ENCODE peak calls at places on chromosomes 7 and 10, in five cellular contexts. W is IMR-90, F is HFF-Myc, V is neural progenitor cell, P is GM06990. C is an unnamed sample.

GRCh38 chr7:116876664-116877442 is 14.5 kb downstream of the CAPZA2 start:
- DNase-seq in W (peak), F (no peak), V (peak), P (no peak), C (no peak)

GRCh38 chr10:62076872-62077271 is 175.4 kb downstream of the ARID5B start:
- DNase-seq in W (peak), F (no peak), V (no peak), P (no peak), C (no peak)

GRCh38 chr10:103859161-103860141 is 4.1 kb upstream of the SH3PXD2A start:
- DNase-seq in W (peak), F (peak), V (peak), P (no peak), C (peak)

GRCh38 chr7:92823042-92823441 is 13.3 kb downstream of the CDK6 start:
- DNase-seq in W (no peak), F (no peak), V (no peak), P (no peak), C (no peak)

GRCh38 chr10:19922236-19922963 is 106.2 kb downstream of the PLXDC2 start:
- DNase-seq in W (peak), F (no peak), V (no peak), P (no peak), C (no peak)

GRCh38 chr7:122013070-122013469 is 131.0 kb downstream of the AASS start:
- DNase-seq in W (no peak), F (no peak), V (no peak), P (no peak), C (no peak)

GRCh38 chr7:74056096-74056915 is 27.3 kb upstream of the LIMK1 start:
- DNase-seq in W (no peak), F (no peak), V (no peak), P (no peak), C (no peak)

GRCh38 chr7:110156511-110156910 is 934.4 kb upstream of the LRRN3 start:
- DNase-seq in W (no peak), F (no peak), V (no peak), P (no peak), C (no peak)

GRCh38 chr10:89476676-89477075 is 58.7 kb downstream of the SLC16A12 start:
- DNase-seq in W (peak), F (no peak), V (no peak), P (no peak), C (no peak)

GRCh38 chr10:86261470-86261869 is 105.1 kb downstream of the GRID1 start:
- DNase-seq in W (no peak), F (no peak), V (no peak), P (no peak), C (no peak)

GRCh38 chr10:86262671-86263165 is 103.9 kb downstream of the GRID1 start:
- DNase-seq in W (no peak), F (no peak), V (peak), P (no peak), C (peak)

GRCh38 chr10:86263209-86263608 is 103.4 kb downstream of the GRID1 start:
- DNase-seq in W (no peak), F (no peak), V (no peak), P (no peak), C (peak)

GRCh38 chr10:86260564-86260963 is 106.0 kb downstream of the GRID1 start:
- DNase-seq in W (no peak), F (no peak), V (no peak), P (no peak), C (no peak)

DNA sequence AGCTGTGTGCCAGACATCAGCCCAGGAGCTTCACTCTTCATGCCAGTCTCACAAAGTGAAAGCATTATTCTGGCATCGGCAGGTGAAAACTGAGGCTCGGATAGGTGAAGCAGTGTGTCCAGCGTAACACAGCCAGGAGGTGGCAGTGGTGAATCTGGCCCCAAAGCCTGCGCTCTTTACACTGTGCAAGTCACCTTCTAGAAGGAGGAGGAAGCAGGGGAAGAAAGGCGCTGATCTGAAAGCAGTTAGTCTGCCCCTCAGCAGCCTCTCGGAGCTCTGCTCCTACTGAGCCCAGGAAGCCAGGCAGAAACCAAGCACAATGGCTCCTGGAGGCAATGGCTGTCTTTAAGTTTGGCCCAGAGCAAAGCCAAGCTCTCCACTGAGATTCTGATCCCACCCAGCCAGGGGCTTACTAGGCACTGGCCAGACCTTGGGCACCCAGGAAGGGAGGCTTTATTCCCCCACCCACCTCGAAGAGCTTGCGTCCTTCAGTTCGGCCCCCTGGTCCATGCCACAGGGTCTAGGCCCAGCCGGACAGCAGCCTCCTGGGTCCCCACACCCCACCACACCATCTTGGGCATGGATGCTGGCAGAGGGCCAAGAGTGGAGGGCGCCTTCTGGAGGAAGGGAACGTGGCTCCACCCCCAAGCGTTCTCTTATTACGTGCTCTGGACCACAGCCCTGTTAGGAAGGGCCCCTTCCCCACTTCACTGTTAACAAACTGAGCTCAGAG is 104.5 kb downstream of the GRID1 start:
- DNase-seq in W (no peak), F (no peak), V (peak), P (peak), C (peak)
- TF ChIP-seq CTCF in W (no peak), F (no peak), V (peak), P (peak), C (peak)

GRCh38 chr7:127708788-127709187 is 56.8 kb downstream of the SND1 start:
- DNase-seq in W (peak), F (peak), V (peak), P (no peak), C (peak)

GRCh38 chr7:127711872-127712271 is 59.9 kb downstream of the SND1 start:
- DNase-seq in W (no peak), F (no peak), V (no peak), P (no peak), C (no peak)

GRCh38 chr7:127708201-127708600 is 56.2 kb downstream of the SND1 start:
- DNase-seq in W (no peak), F (no peak), V (no peak), P (no peak), C (no peak)

GRCh38 chr7:127713006-127713405 is 61.0 kb downstream of the SND1 start:
- DNase-seq in W (no peak), F (no peak), V (no peak), P (no peak), C (no peak)

DNA sequence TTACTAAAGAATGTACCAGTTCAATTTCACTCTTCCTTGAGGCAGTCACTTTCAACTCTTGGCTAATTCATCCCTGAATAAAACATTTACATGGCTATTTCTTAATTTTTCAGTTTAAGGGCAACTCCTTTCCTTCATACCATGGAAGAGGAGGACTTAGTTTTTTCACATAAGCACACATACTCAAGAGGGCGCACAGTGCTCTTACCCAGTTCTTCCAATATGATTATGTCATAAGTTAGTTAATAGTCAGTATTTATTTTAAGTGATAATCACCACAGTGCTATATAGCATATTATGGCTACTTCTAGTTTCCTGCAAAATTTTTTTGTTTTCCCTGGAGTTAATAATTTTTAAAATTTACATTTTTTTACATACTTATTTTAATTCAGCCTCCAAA is 58.6 kb downstream of the SND1 start:
- DNase-seq in W (no peak), F (no peak), V (no peak), P (no peak), C (no peak)
- TF ChIP-seq CTCF in W (no peak), F (no peak), V (no peak), P (no peak), C (no peak)

GRCh38 chr10:71396084-71396713 is 521 bp upstream of the CDH23 start:
- DNase-seq in W (no peak), F (no peak), V (peak), P (peak), C (peak)
- TF ChIP-seq CTCF in W (peak), F (peak), V (peak), P (peak), C (peak)

DNA sequence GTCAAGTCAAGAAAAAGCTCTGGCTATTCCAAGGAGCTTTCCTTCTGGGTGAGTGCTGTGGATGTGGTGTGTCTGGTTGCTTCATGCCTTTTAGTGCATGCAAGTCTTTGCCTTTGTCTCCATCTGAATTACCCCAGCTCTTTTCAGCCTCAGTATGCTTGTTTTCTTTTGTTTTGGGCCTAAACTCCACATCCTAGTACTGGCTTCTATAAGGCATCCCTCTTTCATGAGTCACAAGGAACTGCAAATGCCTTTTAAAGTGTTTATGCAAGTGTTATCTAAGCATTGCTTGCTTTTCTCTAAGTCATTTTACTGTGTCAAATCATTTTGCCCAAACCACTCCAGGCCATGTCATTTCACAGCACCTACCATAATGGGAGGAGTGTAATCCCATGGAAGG is 132.1 kb downstream of the PLCE1 start:
- DNase-seq in W (peak), F (no peak), V (peak), P (no peak), C (no peak)
- TF ChIP-seq CTCF in W (no peak), F (no peak), V (no peak), P (no peak), C (no peak)

DNA sequence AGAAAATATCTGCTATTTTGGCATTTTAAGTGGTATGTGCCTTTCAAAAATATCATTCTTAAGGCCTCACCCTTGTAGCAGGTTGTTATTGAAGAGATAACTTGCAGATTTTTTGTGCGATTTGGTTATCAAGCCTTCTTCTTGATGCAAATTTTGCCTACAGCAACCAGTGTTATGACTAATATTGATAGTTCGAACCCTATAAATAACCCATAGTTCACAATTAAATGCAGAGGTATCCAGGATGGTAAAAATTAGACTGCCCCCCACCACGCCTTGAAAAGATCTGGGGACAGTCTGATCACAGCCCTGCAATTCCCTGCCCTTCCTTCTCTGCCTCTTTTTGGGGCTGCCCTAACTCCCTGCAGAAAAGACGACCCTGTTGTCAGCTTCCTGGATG is 28.4 kb upstream of the RAPGEF5 start:
- DNase-seq in W (no peak), F (no peak), V (no peak), P (peak), C (no peak)
- TF ChIP-seq CTCF in W (no peak), F (no peak), V (no peak), P (no peak), C (no peak)

C was measured in progenitor cell of endocrine pancreas.